ENCODE peak calls at places on chromosomes 2 and 18, in eight cellular contexts. C, Q, I, K, V, H, R and E are unnamed samples.

GRCh38 chr2:3644246-3644525 is 13.8 kb upstream of the ALLC start:
- DNase-seq in C (no peak), Q (no peak), I (no peak), K (no peak), V (no peak), H (no peak), R (no peak), E (no peak)

GRCh38 chr2:106158871-106159270 is 35.2 kb downstream of the UXS1 start:
- DNase-seq in C (no peak), Q (no peak), I (no peak), K (no peak), V (no peak), H (no peak), R (no peak), E (no peak)

GRCh38 chr2:29269095-29270090 is 154.2 kb downstream of the CLIP4 start:
- DNase-seq in C (no peak), Q (no peak), I (no peak), K (no peak), V (no peak), H (no peak), R (no peak), E (no peak)

GRCh38 chr2:178279142-178279541 is 84.8 kb downstream of the OSBPL6 start:
- DNase-seq in C (peak; percentile 95), Q (peak; percentile 70), I (peak; percentile 59), K (peak; percentile 87), V (peak; percentile 64), H (peak; percentile 74), R (no peak), E (no peak)

GRCh38 chr2:115650827-115651226 is 1208.4 kb downstream of the DPP10 start:
- DNase-seq in C (no peak), Q (no peak), I (no peak), K (no peak), V (no peak), H (no peak), R (no peak), E (no peak)

GRCh38 chr2:86037141-86037794 is 68.4 kb downstream of the POLR1A start:
- DNase-seq in C (peak; percentile 68), Q (peak; percentile 98), I (peak; percentile 84), K (peak; percentile 89), V (peak; percentile 93), H (peak; percentile 42), R (peak; percentile 67), E (no peak)

GRCh38 chr18:43236921-43237320 is 40.4 kb downstream of the SYT4 start:
- DNase-seq in C (peak; percentile 3), Q (no peak), I (no peak), K (peak; percentile 43), V (no peak), H (no peak), R (no peak), E (no peak)

GRCh38 chr2:200575957-200576356 is 9.9 kb upstream of the AOX1 start:
- DNase-seq in C (peak; percentile 32), Q (peak; percentile 33), I (no peak), K (peak; percentile 45), V (peak; percentile 48), H (peak; percentile 48), R (no peak), E (peak; percentile 17)

GRCh38 chr2:106124126-106124756 is 69.9 kb downstream of the UXS1 start:
- DNase-seq in C (no peak), Q (no peak), I (no peak), K (no peak), V (no peak), H (no peak), R (no peak), E (no peak)

GRCh38 chr2:8197101-8197500 is 484.8 kb upstream of the ID2 start:
- DNase-seq in C (no peak), Q (no peak), I (no peak), K (peak; percentile 2), V (peak; percentile 74), H (no peak), R (no peak), E (peak; percentile 98)

GRCh38 chr18:78753240-78753639 is 226.4 kb upstream of the SALL3 start:
- DNase-seq in C (no peak), Q (no peak), I (no peak), K (no peak), V (no peak), H (no peak), R (no peak), E (no peak)

GRCh38 chr2:127039387-127040031 is 67.4 kb downstream of the BIN1 start:
- DNase-seq in C (no peak), Q (no peak), I (no peak), K (no peak), V (no peak), H (no peak), R (peak; percentile 41), E (no peak)

GRCh38 chr18:54671291-54671881 is 80.3 kb downstream of the DYNAP start:
- DNase-seq in C (peak; percentile 57), Q (peak; percentile 57), I (no peak), K (peak; percentile 69), V (peak; percentile 62), H (peak; percentile 49), R (no peak), E (peak; percentile 30)

GRCh38 chr2:217335341-217335966 is 475.6 kb upstream of the TNP1 start:
- DNase-seq in C (peak; percentile 66), Q (peak; percentile 30), I (no peak), K (no peak), V (peak; percentile 17), H (no peak), R (no peak), E (no peak)